ENCODE peak calls at places on chromosomes 1 and 21, in eight cellular contexts. W, S, K, G, F, U, J and H are unnamed samples.

GRCh38 chr1:199273837-199274379 is 635.1 kb downstream of the PTPRC start:
- DNase-seq in W (no peak), S (peak), K (no peak), G (peak), F (no peak), U (peak), J (peak), H (peak)

GRCh38 chr1:223776075-223776814 is 63.9 kb downstream of the CAPN2 start:
- DNase-seq in W (peak), S (peak), K (no peak), G (no peak), F (no peak), U (no peak), J (peak), H (peak)

GRCh38 chr1:186304982-186305949 is 69.8 kb downstream of the TPR start:
- DNase-seq in W (peak), S (peak), K (no peak), G (no peak), F (peak), U (peak), J (peak), H (peak)

GRCh38 chr1:235919797-235920475 is 53.2 kb upstream of the LYST start:
- DNase-seq in W (no peak), S (peak), K (no peak), G (no peak), F (no peak), U (no peak), J (peak), H (peak)

GRCh38 chr1:154812911-154813816 is 56.9 kb downstream of the KCNN3 start:
- DNase-seq in W (peak), S (no peak), K (no peak), G (no peak), F (peak), U (peak), J (peak), H (peak)

GRCh38 chr1:242212401-242212800 is 213.5 kb upstream of the MAP1LC3C start:
- DNase-seq in W (no peak), S (no peak), K (no peak), G (no peak), F (peak), U (no peak), J (no peak), H (no peak)

GRCh38 chr1:87056974-87057373 is 142.5 kb downstream of the HS2ST1 start:
- DNase-seq in W (no peak), S (no peak), K (no peak), G (no peak), F (no peak), U (no peak), J (no peak), H (no peak)

GRCh38 chr1:15364740-15365139 is 44.9 kb upstream of the EFHD2 start:
- DNase-seq in W (peak), S (no peak), K (no peak), G (no peak), F (peak), U (no peak), J (no peak), H (no peak)

GRCh38 chr1:8925406-8925805 is 20.3 kb upstream of the CA6 start:
- DNase-seq in W (no peak), S (no peak), K (no peak), G (no peak), F (no peak), U (no peak), J (no peak), H (no peak)

GRCh38 chr1:201781447-201781846 is 47.5 kb upstream of the IPO9 start:
- DNase-seq in W (no peak), S (no peak), K (no peak), G (no peak), F (no peak), U (no peak), J (peak), H (peak)

DNA sequence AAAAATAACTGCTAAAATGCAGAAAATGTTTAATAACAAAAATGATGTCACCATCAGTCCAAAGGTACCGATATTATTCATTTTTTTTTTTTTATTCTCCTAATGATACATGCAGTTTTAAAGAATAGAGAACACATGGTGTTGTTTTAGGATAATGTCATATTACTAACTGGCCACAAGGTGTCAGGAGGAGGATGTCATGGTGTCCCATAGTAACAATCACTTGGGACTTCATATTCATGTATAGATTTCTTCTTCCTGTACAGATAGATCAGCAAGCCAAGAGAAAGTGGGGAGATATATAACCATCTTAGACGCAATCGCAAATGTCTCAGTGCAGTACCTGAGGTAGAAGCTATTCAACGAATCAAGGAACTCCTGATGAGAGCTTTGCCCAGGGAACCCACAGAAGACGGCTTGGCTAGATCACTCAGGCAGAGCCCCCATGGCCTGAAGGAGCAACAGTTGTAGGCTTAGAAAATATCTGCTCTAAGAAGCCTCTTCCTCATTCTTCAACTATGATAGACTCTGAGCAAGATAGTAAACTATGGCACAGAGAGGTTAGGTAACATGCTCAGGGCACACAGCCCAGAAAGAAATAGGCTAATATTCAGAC is 12.3 kb downstream of the OR2T11 start:
- DNase-seq in W (peak), S (peak), K (no peak), G (no peak), F (peak), U (peak), J (peak), H (peak)
- TF ChIP-seq CTCF in W (peak), S (peak), K (peak), G (peak), F (peak), U (peak), J (peak), H (peak)

DNA sequence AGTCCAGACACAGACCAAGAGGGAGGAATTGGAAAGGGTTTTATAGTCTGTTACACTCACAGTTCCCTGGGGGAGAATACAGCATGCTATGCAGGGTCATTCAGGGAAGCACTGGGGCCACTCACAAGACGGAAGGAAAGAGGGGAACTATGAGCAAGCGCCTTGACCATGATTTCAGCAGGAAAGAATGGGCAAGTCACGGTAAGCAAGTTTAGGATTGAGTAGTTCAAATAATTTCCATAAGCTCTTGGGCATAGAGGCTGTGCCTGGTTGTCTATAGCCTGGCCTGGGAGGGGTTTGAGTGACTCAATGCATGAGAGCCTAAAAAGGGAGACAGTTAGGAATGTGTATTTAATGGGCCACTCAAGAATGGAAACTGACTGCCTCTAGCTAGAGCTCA is 176.7 kb downstream of the TTLL7 start:
- DNase-seq in W (no peak), S (peak), K (no peak), G (no peak), F (no peak), U (no peak), J (no peak), H (no peak)
- H3K4me3 ChIP-seq in W (no peak), S (no peak), K (no peak), G (no peak), F (no peak), U (no peak), J (no peak), H (no peak)

GRCh38 chr1:77906146-77906545 is 17.7 kb downstream of the NEXN start:
- DNase-seq in W (no peak), S (no peak), K (no peak), G (no peak), F (no peak), U (no peak), J (no peak), H (no peak)

GRCh38 chr1:77899647-77900320 is 11.4 kb downstream of the NEXN start:
- DNase-seq in W (no peak), S (no peak), K (no peak), G (no peak), F (no peak), U (no peak), J (peak), H (peak)

GRCh38 chr1:77905603-77906002 is 17.2 kb downstream of the NEXN start:
- DNase-seq in W (no peak), S (no peak), K (no peak), G (no peak), F (no peak), U (no peak), J (no peak), H (no peak)

GRCh38 chr1:77906624-77907023 is 18.2 kb downstream of the NEXN start:
- DNase-seq in W (no peak), S (no peak), K (no peak), G (no peak), F (no peak), U (no peak), J (no peak), H (no peak)

GRCh38 chr1:77900687-77901293 is 12.4 kb downstream of the NEXN start:
- DNase-seq in W (peak), S (peak), K (no peak), G (no peak), F (peak), U (peak), J (peak), H (peak)
- TF ChIP-seq CTCF in W (peak), S (peak), K (peak), G (peak), F (peak), U (peak), J (peak), H (peak)

GRCh38 chr1:1894354-1895049 is 3.6 kb upstream of the GNB1 start:
- DNase-seq in W (no peak), S (no peak), K (peak), G (peak), F (no peak), U (no peak), J (no peak), H (no peak)
- H3K4me3 ChIP-seq in W (no peak), S (no peak), K (no peak), G (no peak), F (no peak), U (no peak), J (no peak), H (no peak)

DNA sequence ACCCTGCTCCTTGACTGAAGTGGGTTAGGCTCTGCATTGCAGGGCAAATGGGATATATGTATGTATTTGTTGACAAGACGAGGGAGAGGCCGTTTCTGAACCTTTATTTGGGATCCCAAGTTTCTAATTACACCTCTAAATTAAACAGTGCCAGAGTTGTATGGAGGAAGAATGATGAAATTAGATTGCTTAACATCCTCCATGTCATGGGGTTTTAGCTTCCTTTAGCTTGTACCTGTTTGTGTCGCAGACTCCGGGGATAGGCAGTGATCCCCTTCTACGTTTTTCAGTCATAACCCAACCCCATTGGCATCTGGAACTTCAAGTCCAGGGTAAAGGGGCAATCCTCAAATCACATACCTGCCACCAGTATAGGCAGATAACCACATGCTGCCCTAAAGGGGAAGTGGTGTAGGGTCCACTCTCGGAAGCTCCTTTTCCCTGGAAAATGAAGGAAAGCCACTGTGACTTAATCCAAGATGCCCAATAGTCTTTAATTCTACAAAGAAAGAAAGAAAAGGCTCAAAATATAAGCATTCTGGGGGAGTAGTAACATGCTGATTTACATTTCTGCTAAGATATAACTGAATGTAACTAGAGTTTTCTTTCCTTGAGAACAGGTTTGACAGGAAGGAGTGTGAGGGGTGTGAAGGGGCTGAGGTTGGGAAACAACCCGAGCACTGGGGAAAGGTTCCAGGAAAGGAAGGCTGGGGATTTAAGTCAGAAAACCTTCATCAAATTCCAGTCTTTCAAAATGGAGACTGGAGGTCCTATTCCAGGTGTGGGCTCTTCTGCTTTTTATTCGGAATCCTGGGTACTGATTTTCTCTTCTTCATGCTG is 77.6 kb downstream of the RGL1 start:
- DNase-seq in W (no peak), S (no peak), K (no peak), G (no peak), F (no peak), U (no peak), J (no peak), H (no peak)
- TF ChIP-seq CTCF in W (no peak), S (no peak), K (no peak), G (no peak), F (no peak), U (no peak), J (no peak), H (no peak)

GRCh38 chr1:24932725-24933294 is 2.7 kb upstream of the RUNX3 start:
- DNase-seq in W (no peak), S (no peak), K (no peak), G (no peak), F (no peak), U (no peak), J (no peak), H (no peak)
- H3K4me3 ChIP-seq in W (no peak), S (no peak), K (no peak), G (no peak), F (peak), U (no peak), J (no peak), H (no peak)

DNA sequence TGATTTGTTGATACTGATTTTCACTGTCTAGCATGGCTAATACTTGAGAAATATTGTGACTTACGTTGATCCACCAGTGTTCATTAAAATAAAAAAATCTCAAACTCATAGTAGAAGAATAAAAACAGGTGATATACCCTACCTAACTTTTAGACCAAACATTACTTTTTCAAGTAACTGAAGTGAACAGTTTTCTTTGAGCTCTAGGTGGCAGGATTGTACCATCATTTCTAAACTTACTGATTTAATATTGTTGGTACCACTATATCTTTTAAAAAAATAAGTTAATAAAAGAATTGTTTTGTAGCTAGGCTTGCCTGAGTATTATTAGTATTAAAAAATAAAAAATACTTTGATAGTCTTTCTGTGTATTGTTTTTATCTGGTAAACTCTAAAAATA is 21.5 kb downstream of the CDC73 start:
- DNase-seq in W (no peak), S (peak), K (no peak), G (no peak), F (no peak), U (peak), J (peak), H (peak)
- TF ChIP-seq CTCF in W (no peak), S (peak), K (peak), G (no peak), F (peak), U (peak), J (peak), H (peak)

GRCh38 chr1:109789771-109790170 is 26.0 kb upstream of the EPS8L3 start:
- DNase-seq in W (no peak), S (no peak), K (peak), G (peak), F (no peak), U (no peak), J (no peak), H (no peak)
- H3K4me3 ChIP-seq in W (no peak), S (no peak), K (no peak), G (no peak), F (no peak), U (no peak), J (no peak), H (no peak)

GRCh38 chr21:36966066-36966845 is at the start of gene HLCS:
- DNase-seq in W (peak), S (peak), K (peak), G (peak), F (peak), U (peak), J (peak), H (peak)
- TF ChIP-seq CTCF in W (peak), S (no peak), K (peak), G (no peak), F (no peak), U (no peak), J (peak), H (no peak)